ENCODE peak calls at places on chromosome 19, in eight cellular contexts. One of them, this sample, is unnamed.

GRCh38 chr19:4007021-4007835 is at the start of gene PIAS4:
- DNase-seq in fibroblast of lung: peak; percentile 86
- DNase-seq in H1: peak; percentile 85
- DNase-seq in hepatocyte: peak; percentile 100
- DNase-seq in HCT116: peak; percentile 88
- DNase-seq in neural progenitor cell: peak; percentile 100
- DNase-seq in IMR-90: peak; percentile 90
- DNase-seq in H9: peak; percentile 98
- DNase-seq in this sample: peak; percentile 95

GRCh38 chr19:10604460-10604980 is 17.4 kb upstream of the AP1M2 start:
- DNase-seq in fibroblast of lung: no peak
- DNase-seq in H1: no peak
- DNase-seq in hepatocyte: no peak
- DNase-seq in HCT116: no peak
- DNase-seq in neural progenitor cell: no peak
- DNase-seq in IMR-90: no peak
- DNase-seq in H9: no peak
- DNase-seq in this sample: peak; percentile 53

GRCh38 chr19:3981736-3982681 is 3.3 kb downstream of the EEF2 start:
- DNase-seq in fibroblast of lung: no peak
- DNase-seq in H1: no peak
- DNase-seq in hepatocyte: no peak
- DNase-seq in HCT116: no peak
- DNase-seq in neural progenitor cell: no peak
- DNase-seq in IMR-90: no peak
- DNase-seq in H9: peak; percentile 31
- DNase-seq in this sample: no peak

GRCh38 chr19:11142528-11143171 is 12.9 kb downstream of the SPC24 start:
- DNase-seq in fibroblast of lung: peak; percentile 90
- DNase-seq in H1: no peak
- DNase-seq in hepatocyte: peak; percentile 96
- DNase-seq in HCT116: peak; percentile 79
- DNase-seq in neural progenitor cell: peak; percentile 78
- DNase-seq in IMR-90: peak; percentile 95
- DNase-seq in H9: peak; percentile 92
- DNase-seq in this sample: peak; percentile 95

GRCh38 chr19:43755256-43755801 is 567 bp upstream of the SMG9 start:
- DNase-seq in fibroblast of lung: peak; percentile 55
- DNase-seq in H1: no peak
- DNase-seq in hepatocyte: peak; percentile 87
- DNase-seq in HCT116: no peak
- DNase-seq in neural progenitor cell: peak; percentile 77
- DNase-seq in IMR-90: peak; percentile 61
- DNase-seq in H9: peak; percentile 57
- DNase-seq in this sample: peak; percentile 68

GRCh38 chr19:46919324-46919723 is 58.5 kb downstream of the ARHGAP35 start:
- DNase-seq in fibroblast of lung: peak; percentile 50
- DNase-seq in H1: no peak
- DNase-seq in hepatocyte: no peak
- DNase-seq in HCT116: no peak
- DNase-seq in neural progenitor cell: no peak
- DNase-seq in IMR-90: peak; percentile 75
- DNase-seq in H9: no peak
- DNase-seq in this sample: no peak

GRCh38 chr19:56091066-56091490 is 30.0 kb downstream of the ZNF787 start:
- DNase-seq in fibroblast of lung: peak; percentile 40
- DNase-seq in H1: no peak
- DNase-seq in hepatocyte: no peak
- DNase-seq in HCT116: no peak
- DNase-seq in neural progenitor cell: no peak
- DNase-seq in IMR-90: peak; percentile 61
- DNase-seq in H9: no peak
- DNase-seq in this sample: no peak

GRCh38 chr19:3910105-3910504 is 22.8 kb upstream of the NMRK2 start:
- DNase-seq in fibroblast of lung: no peak
- DNase-seq in H1: no peak
- DNase-seq in hepatocyte: no peak
- DNase-seq in HCT116: no peak
- DNase-seq in neural progenitor cell: no peak
- DNase-seq in IMR-90: no peak
- DNase-seq in H9: no peak
- DNase-seq in this sample: no peak

GRCh38 chr19:38252935-38253691 is 3.1 kb downstream of the PPP1R14A start:
- DNase-seq in fibroblast of lung: no peak
- DNase-seq in H1: no peak
- DNase-seq in hepatocyte: peak; percentile 40
- DNase-seq in HCT116: no peak
- DNase-seq in neural progenitor cell: peak; percentile 43
- DNase-seq in IMR-90: no peak
- DNase-seq in H9: no peak
- DNase-seq in this sample: no peak

GRCh38 chr19:45577111-45577905 is 7.3 kb downstream of the OPA3 start:
- DNase-seq in fibroblast of lung: peak; percentile 96
- DNase-seq in H1: no peak
- DNase-seq in hepatocyte: peak; percentile 86
- DNase-seq in HCT116: no peak
- DNase-seq in neural progenitor cell: no peak
- DNase-seq in IMR-90: peak; percentile 95
- DNase-seq in H9: no peak
- DNase-seq in this sample: no peak

GRCh38 chr19:13051581-13052165 is 51.0 kb downstream of the LYL1 start:
- DNase-seq in fibroblast of lung: peak; percentile 52
- DNase-seq in H1: no peak
- DNase-seq in hepatocyte: peak; percentile 91
- DNase-seq in HCT116: no peak
- DNase-seq in neural progenitor cell: peak; percentile 99
- DNase-seq in IMR-90: peak; percentile 24
- DNase-seq in H9: peak; percentile 89
- DNase-seq in this sample: peak; percentile 49

GRCh38 chr19:33224694-33225457 is 774 bp downstream of the SLC7A10 start:
- DNase-seq in fibroblast of lung: no peak
- DNase-seq in H1: no peak
- DNase-seq in hepatocyte: no peak
- DNase-seq in HCT116: no peak
- DNase-seq in neural progenitor cell: no peak
- DNase-seq in IMR-90: no peak
- DNase-seq in H9: no peak
- DNase-seq in this sample: no peak

GRCh38 chr19:37933965-37934364 is 27.0 kb downstream of the SIPA1L3 start:
- DNase-seq in fibroblast of lung: peak; percentile 86
- DNase-seq in H1: no peak
- DNase-seq in hepatocyte: peak; percentile 70
- DNase-seq in HCT116: no peak
- DNase-seq in neural progenitor cell: no peak
- DNase-seq in IMR-90: peak; percentile 20
- DNase-seq in H9: no peak
- DNase-seq in this sample: no peak

GRCh38 chr19:37389234-37389633 is 18.3 kb downstream of the ZNF527 start:
- DNase-seq in fibroblast of lung: no peak
- DNase-seq in H1: no peak
- DNase-seq in hepatocyte: no peak
- DNase-seq in HCT116: no peak
- DNase-seq in neural progenitor cell: no peak
- DNase-seq in IMR-90: no peak
- DNase-seq in H9: no peak
- DNase-seq in this sample: no peak

GRCh38 chr19:54257116-54257480 is at the start of gene LILRB5:
- DNase-seq in fibroblast of lung: no peak
- DNase-seq in H1: no peak
- DNase-seq in hepatocyte: no peak
- DNase-seq in HCT116: no peak
- DNase-seq in neural progenitor cell: no peak
- DNase-seq in IMR-90: no peak
- DNase-seq in H9: no peak
- DNase-seq in this sample: no peak
- H3K4me2 ChIP-seq in fibroblast of lung: no peak within 1 kb of the TSS
- H3K4me2 ChIP-seq in H1: no peak within 1 kb of the TSS
- H3K4me2 ChIP-seq in hepatocyte: no peak within 1 kb of the TSS
- H3K4me2 ChIP-seq in HCT116: no peak within 1 kb of the TSS
- H3K4me2 ChIP-seq in neural progenitor cell: no peak within 1 kb of the TSS
- H3K4me2 ChIP-seq in IMR-90: no peak within 1 kb of the TSS
- H3K4me2 ChIP-seq in H9: no peak within 1 kb of the TSS
- H3K4me2 ChIP-seq in this sample: no peak within 1 kb of the TSS

DNA sequence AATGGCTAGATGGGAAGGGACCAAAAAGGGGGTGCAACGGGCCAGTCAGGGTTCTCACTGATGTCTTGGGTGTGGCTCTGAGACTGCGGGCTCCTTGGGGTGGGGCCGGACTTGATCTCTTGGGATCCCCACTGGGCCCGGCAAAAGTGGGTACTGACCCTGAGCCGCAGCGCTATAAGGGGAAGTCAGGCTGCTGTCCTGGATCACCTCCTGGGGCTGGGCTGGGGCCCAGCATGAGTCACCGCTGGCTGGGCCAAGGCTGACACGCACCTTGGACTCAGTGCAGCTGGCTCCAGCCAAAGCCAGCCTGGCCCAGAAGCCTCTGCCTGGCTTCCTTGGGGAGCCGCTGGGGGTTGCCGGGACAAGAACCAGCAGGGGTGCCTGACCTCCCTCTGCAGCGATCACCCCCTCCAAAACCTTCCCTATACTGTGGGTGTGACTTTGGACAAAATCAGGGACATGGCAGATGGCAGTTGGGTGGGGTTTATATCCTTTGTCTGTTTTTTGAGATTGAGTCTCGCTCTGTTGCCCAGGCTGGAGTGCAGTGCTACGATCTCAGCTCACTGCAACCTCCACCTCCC is 614 bp upstream of the IQCN start:
- DNase-seq in fibroblast of lung: peak; percentile 86
- DNase-seq in H1: no peak
- DNase-seq in hepatocyte: peak; percentile 90
- DNase-seq in HCT116: no peak
- DNase-seq in neural progenitor cell: no peak
- DNase-seq in IMR-90: peak; percentile 89
- DNase-seq in H9: peak; percentile 73
- DNase-seq in this sample: peak; percentile 81
- H4K20me1 ChIP-seq in fibroblast of lung: no peaks in the 10 kb centered on the region
- H4K20me1 ChIP-seq in H1: peaks cover 20% of the 10 kb centered on the region
- H4K20me1 ChIP-seq in hepatocyte: peaks cover 74% of the 10 kb centered on the region
- H4K20me1 ChIP-seq in HCT116: no peaks in the 10 kb centered on the region
- H4K20me1 ChIP-seq in neural progenitor cell: peaks cover 66% of the 10 kb centered on the region
- H4K20me1 ChIP-seq in IMR-90: peaks cover 57% of the 10 kb centered on the region
- H4K20me1 ChIP-seq in H9: no peaks in the 10 kb centered on the region
- H4K20me1 ChIP-seq in this sample: peaks cover 5% of the 10 kb centered on the region

DNA sequence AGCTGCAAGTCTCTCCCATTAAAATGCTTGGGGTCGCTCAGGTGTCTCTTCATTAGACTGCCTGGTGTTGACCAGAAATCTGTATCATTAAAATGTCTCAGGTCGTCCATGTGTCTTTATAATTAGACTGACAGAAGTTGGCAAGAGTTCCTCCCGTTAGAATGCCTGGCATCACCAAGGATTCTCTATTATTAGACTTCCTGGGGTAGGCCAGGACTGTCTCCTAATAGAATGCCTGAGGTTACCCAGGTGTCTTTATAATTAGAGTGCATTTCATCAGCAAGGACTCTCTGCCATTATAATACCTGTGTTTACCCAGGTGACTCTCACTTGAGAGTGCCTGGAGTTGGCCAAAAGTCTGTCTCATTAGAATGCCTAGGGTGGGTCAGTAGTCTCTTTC is 1537.2 kb downstream of the UQCRFS1 start:
- DNase-seq in fibroblast of lung: no peak
- DNase-seq in H1: no peak
- DNase-seq in hepatocyte: no peak
- DNase-seq in HCT116: no peak
- DNase-seq in neural progenitor cell: no peak
- DNase-seq in IMR-90: no peak
- DNase-seq in H9: no peak
- DNase-seq in this sample: no peak
- H3K4me2 ChIP-seq in fibroblast of lung: no peak overlapping the region
- H3K4me2 ChIP-seq in H1: no peak overlapping the region
- H3K4me2 ChIP-seq in hepatocyte: no peak overlapping the region
- H3K4me2 ChIP-seq in HCT116: no peak overlapping the region
- H3K4me2 ChIP-seq in neural progenitor cell: no peak overlapping the region
- H3K4me2 ChIP-seq in IMR-90: no peak overlapping the region
- H3K4me2 ChIP-seq in H9: no peak overlapping the region
- H3K4me2 ChIP-seq in this sample: no peak overlapping the region

DNA sequence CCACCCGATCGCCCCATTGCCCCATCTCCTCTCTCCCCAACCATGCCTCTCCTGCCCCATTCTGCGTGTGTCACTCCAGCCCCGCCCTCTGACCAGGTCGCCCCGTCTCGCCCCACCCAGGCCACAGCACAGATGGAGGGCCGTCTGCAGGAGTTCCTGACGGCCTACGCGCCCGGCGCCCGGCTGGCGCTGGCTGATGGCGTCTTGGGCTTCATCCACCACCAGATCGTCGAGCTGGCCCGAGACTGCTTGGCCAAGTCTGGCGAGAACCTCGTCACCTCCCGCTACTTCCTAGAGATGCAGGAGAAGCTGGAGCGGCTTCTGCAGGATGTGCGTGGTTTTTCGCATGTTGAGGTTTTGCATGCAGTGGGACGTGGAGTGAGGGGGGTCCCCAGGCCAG is 26.2 kb downstream of the MAST3 start:
- DNase-seq in fibroblast of lung: no peak
- DNase-seq in H1: no peak
- DNase-seq in hepatocyte: no peak
- DNase-seq in HCT116: no peak
- DNase-seq in neural progenitor cell: no peak
- DNase-seq in IMR-90: no peak
- DNase-seq in H9: no peak
- DNase-seq in this sample: no peak
- H4K20me1 ChIP-seq in fibroblast of lung: no peaks in the 10 kb centered on the region
- H4K20me1 ChIP-seq in H1: peaks cover 10% of the 10 kb centered on the region
- H4K20me1 ChIP-seq in hepatocyte: peaks cover 11% of the 10 kb centered on the region
- H4K20me1 ChIP-seq in HCT116: no peaks in the 10 kb centered on the region
- H4K20me1 ChIP-seq in neural progenitor cell: peaks cover 16% of the 10 kb centered on the region
- H4K20me1 ChIP-seq in IMR-90: peaks cover 2% of the 10 kb centered on the region
- H4K20me1 ChIP-seq in H9: peaks cover 4% of the 10 kb centered on the region
- H4K20me1 ChIP-seq in this sample: no peaks in the 10 kb centered on the region

DNA sequence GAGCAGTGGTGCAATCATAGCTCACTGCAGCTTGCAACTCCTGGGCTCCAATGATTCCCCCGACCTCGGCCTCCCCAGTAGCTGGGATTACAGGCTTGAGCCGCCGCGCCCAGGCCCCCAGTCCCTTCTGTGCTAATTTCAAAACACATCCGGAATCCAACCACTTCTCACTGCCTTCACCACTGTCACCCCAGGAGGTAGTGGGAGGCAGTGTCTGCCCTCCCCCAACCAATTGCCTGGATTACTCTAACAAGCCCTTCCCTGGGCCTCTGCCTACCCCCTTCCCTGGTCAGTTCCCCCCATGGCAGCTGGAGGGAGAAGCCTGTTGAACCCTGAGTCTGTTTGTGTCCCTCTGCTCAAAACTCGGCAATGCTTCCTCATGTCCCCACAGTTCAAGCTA is 2.3 kb downstream of the PRAM1 start:
- DNase-seq in fibroblast of lung: no peak
- DNase-seq in H1: no peak
- DNase-seq in hepatocyte: no peak
- DNase-seq in HCT116: no peak
- DNase-seq in neural progenitor cell: peak; percentile 42
- DNase-seq in IMR-90: no peak
- DNase-seq in H9: no peak
- DNase-seq in this sample: no peak
- H3K4me2 ChIP-seq in fibroblast of lung: no peak overlapping the region
- H3K4me2 ChIP-seq in H1: no peak overlapping the region
- H3K4me2 ChIP-seq in hepatocyte: no peak overlapping the region
- H3K4me2 ChIP-seq in HCT116: no peak overlapping the region
- H3K4me2 ChIP-seq in neural progenitor cell: peak overlapping the region; percentile 55
- H3K4me2 ChIP-seq in IMR-90: no peak overlapping the region
- H3K4me2 ChIP-seq in H9: no peak overlapping the region
- H3K4me2 ChIP-seq in this sample: no peak overlapping the region